ENCODE peak calls at places on chromosomes 1 and 21, in four cellular contexts. H is IMR-90, I is PC-3, Z is PC-9. Y is an unnamed sample.

GRCh38 chr1:66476774-66477173 is 57.2 kb upstream of the SGIP1 start:
- DNase-seq in H (peak; percentile 46), I (peak; percentile 40), Z (no peak), Y (no peak)

GRCh38 chr1:231959225-231959884 is 332.8 kb downstream of the DISC1 start:
- DNase-seq in H (no peak), I (no peak), Z (no peak), Y (no peak)

GRCh38 chr1:8077120-8077573 is 51.0 kb upstream of the ERRFI1 start:
- DNase-seq in H (peak; percentile 97), I (peak; percentile 89), Z (peak; percentile 92), Y (peak; percentile 52)

GRCh38 chr1:169107673-169108160 is 1.2 kb downstream of the ATP1B1 start:
- DNase-seq in H (peak; percentile 62), I (peak; percentile 57), Z (peak; percentile 50), Y (peak; percentile 70)

GRCh38 chr1:31505884-31506497 is 70.3 kb upstream of the TINAGL1 start:
- DNase-seq in H (peak; percentile 84), I (peak; percentile 44), Z (no peak), Y (no peak)

GRCh38 chr21:42733037-42733632 is 79.7 kb downstream of the PDE9A start:
- DNase-seq in H (no peak), I (no peak), Z (no peak), Y (no peak)

GRCh38 chr1:206706298-206706791 is 21.6 kb downstream of the MAPKAPK2 start:
- DNase-seq in H (peak; percentile 92), I (no peak), Z (no peak), Y (no peak)

GRCh38 chr1:2348346-2349275 is 42.7 kb downstream of the MORN1 start:
- DNase-seq in H (no peak), I (no peak), Z (no peak), Y (no peak)

GRCh38 chr1:100989306-100990077 is 36.1 kb downstream of the DPH5 start:
- DNase-seq in H (peak; percentile 94), I (peak; percentile 54), Z (no peak), Y (no peak)

GRCh38 chr1:85296980-85297379 is 20.5 kb upstream of the BCL10 start:
- DNase-seq in H (peak; percentile 67), I (no peak), Z (peak; percentile 31), Y (no peak)
- H3K4me3 ChIP-seq in H (no peak overlapping the region), I (peak overlapping the region; percentile 3), Z (no peak overlapping the region), Y (no peak overlapping the region)

DNA sequence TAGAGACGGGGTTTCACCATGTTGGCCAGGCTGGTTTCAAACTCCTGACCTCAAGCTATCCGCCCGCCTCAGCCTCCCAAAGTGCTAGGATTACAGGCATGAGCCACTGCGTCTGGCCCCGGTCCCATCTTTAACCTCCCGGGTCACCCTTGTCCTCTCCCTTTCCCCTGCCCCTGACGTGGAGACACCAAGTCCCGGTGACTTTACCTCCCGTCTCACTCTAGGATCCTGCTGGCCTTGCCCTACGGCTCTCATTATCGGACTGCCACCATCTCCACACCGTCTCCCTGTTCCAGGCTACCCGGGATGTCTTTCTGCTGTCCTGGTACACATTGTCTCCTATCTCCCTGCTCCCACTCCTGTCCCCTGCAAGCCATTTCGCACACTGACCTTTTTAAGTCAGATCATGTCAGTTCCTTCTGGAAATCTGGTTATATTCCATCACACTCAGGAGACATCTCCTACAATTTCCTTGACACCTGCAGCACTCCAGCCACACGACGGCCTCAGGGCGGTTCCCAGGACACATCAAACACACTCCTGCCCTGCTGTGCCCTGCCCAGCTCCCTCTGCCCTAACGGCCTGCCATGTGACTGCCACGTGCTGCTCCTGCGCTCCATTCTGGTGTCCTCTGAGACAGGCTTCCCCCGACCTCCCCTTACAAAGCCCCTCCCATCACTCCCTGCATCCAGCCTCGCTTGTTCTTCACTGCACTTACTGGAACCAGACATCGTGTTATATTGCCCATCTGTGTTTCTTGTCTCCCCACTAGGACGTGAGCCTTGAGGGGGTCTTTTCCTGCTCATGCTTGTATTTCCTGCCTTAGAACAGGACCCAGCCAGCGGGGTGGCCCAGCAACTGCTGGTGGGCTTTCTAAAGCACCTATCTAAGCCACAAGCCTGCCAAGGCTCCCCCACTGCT is 32.7 kb downstream of the TTC39A start:
- DNase-seq in H (no peak), I (no peak), Z (no peak), Y (no peak)
- H3K27ac ChIP-seq in H (no peak overlapping the region), I (no peak overlapping the region), Z (no peak overlapping the region), Y (no peak overlapping the region)

GRCh38 chr1:21255943-21256320 is 34.3 kb downstream of the ECE1 start:
- DNase-seq in H (no peak), I (no peak), Z (no peak), Y (no peak)
- TF ChIP-seq CTCF in H (no peak), I (no peak), Z (no peak), Y (no peak)

GRCh38 chr1:109546311-109547109 is 1.9 kb upstream of the GNAI3 start:
- DNase-seq in H (peak; percentile 86), I (peak; percentile 95), Z (peak; percentile 81), Y (peak; percentile 77)
- H3K4me3 ChIP-seq in H (peak overlapping the region; percentile 12), I (peak overlapping the region; percentile 93), Z (peak overlapping the region; percentile 93), Y (peak overlapping the region; percentile 98)

GRCh38 chr1:20496241-20496661 is 10.2 kb upstream of the CAMK2N1 start:
- DNase-seq in H (peak; percentile 82), I (peak; percentile 98), Z (peak; percentile 96), Y (no peak)

GRCh38 chr1:20495661-20496060 is 9.7 kb upstream of the CAMK2N1 start:
- DNase-seq in H (no peak), I (no peak), Z (no peak), Y (no peak)

GRCh38 chr1:20493839-20494608 is 8.0 kb upstream of the CAMK2N1 start:
- DNase-seq in H (peak; percentile 88), I (peak; percentile 97), Z (peak; percentile 80), Y (peak; percentile 77)

GRCh38 chr1:20492751-20493150 is 6.7 kb upstream of the CAMK2N1 start:
- DNase-seq in H (no peak), I (no peak), Z (no peak), Y (no peak)

GRCh38 chr1:20494609-20495311 is 8.8 kb upstream of the CAMK2N1 start:
- DNase-seq in H (peak; percentile 95), I (peak; percentile 87), Z (peak; percentile 78), Y (no peak)
- H3K27ac ChIP-seq in H (peak overlapping the region; percentile 38), I (peak overlapping the region; percentile 98), Z (peak overlapping the region; percentile 97), Y (no peak overlapping the region)

GRCh38 chr1:183278736-183279591 is 92.9 kb downstream of the LAMC2 start:
- DNase-seq in H (peak; percentile 68), I (peak; percentile 78), Z (peak; percentile 88), Y (no peak)

GRCh38 chr1:183279835-183280234 is 93.8 kb downstream of the LAMC2 start:
- DNase-seq in H (peak; percentile 88), I (peak; percentile 67), Z (peak; percentile 82), Y (peak; percentile 20)

GRCh38 chr1:183282101-183282855 is 96.2 kb downstream of the LAMC2 start:
- DNase-seq in H (no peak), I (no peak), Z (no peak), Y (no peak)

GRCh38 chr1:183281553-183282091 is 95.6 kb downstream of the LAMC2 start:
- DNase-seq in H (peak; percentile 93), I (peak; percentile 90), Z (peak; percentile 77), Y (peak; percentile 89)

GRCh38 chr1:183281039-183281438 is 95.0 kb downstream of the LAMC2 start:
- DNase-seq in H (peak; percentile 49), I (peak; percentile 52), Z (no peak), Y (peak; percentile 77)
- TF ChIP-seq CTCF in H (no peak), I (no peak), Z (no peak), Y (no peak)

GRCh38 chr1:39722495-39722894 is 16.2 kb upstream of the PPIE start:
- DNase-seq in H (peak; percentile 46), I (peak; percentile 84), Z (peak; percentile 46), Y (no peak)

GRCh38 chr1:39721664-39722063 is 17.0 kb upstream of the PPIE start:
- DNase-seq in H (no peak), I (no peak), Z (no peak), Y (no peak)

GRCh38 chr1:39713557-39713956 is 22.3 kb upstream of the HPCAL4 start:
- DNase-seq in H (no peak), I (no peak), Z (no peak), Y (no peak)

GRCh38 chr1:39720094-39720999 is 18.3 kb upstream of the PPIE start:
- DNase-seq in H (peak; percentile 66), I (peak; percentile 83), Z (peak; percentile 61), Y (peak; percentile 46)

DNA sequence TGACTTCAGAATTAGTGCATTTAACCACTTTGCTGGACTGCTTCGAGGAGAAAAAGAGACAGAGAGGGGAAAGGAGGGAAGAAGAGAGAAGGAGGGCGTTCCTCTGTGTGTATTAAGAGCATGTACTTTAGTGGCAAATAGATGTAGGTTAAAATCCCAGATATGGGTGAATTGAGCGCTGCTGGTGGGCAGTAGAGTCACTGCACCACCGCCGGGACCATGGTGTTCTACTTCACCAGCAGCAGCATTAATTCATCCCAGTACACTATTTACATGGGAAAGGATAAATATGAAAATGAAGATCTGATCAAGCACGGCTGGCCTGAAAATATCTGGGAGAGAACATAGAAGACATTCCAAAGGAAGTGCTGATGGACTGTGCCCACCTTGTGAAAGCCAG is 20.9 kb upstream of the PPIE start:
- DNase-seq in H (no peak), I (no peak), Z (no peak), Y (no peak)
- H3K4me3 ChIP-seq in H (no peak overlapping the region), I (no peak overlapping the region), Z (no peak overlapping the region), Y (no peak overlapping the region)

GRCh38 chr1:12588695-12589094 is 29.3 kb downstream of the DHRS3 start:
- DNase-seq in H (no peak), I (no peak), Z (no peak), Y (no peak)

GRCh38 chr1:12586171-12586942 is 31.7 kb downstream of the DHRS3 start:
- DNase-seq in H (no peak), I (no peak), Z (no peak), Y (no peak)

GRCh38 chr1:12585536-12585935 is 32.5 kb downstream of the DHRS3 start:
- DNase-seq in H (no peak), I (no peak), Z (no peak), Y (no peak)

GRCh38 chr1:12584900-12585525 is 33.0 kb downstream of the DHRS3 start:
- DNase-seq in H (no peak), I (no peak), Z (no peak), Y (no peak)

DNA sequence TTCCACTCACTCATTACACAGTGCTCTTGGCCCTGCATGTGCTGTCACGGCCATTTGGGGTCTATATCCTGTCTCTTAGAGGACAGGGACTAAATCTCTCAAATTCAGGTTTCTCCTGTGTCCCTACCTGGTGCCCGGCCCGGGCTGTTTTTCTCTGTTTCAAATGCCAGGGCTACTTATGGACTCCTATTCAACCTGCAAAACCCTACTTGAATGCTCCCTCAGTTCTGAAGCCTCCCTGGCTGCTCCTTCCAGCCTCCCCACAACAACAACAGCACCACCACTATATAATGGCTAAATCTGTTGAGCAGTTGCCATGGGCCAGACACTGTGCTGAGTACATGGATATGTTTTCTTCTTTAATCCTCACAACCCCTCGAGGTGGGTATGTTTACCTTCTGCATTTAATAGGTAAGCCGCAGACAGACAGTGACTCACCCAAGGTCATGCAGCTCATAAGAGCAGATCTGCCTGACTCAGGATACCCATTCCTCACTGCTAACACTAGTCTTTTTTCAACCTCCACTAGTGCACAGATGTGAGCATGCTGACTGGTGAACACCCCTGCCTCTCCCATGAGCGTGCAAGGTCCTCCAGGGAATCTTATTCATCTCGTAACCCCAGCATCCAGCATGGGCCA is 29.9 kb downstream of the DHRS3 start:
- DNase-seq in H (peak; percentile 58), I (peak; percentile 91), Z (peak; percentile 63), Y (no peak)
- H3K27ac ChIP-seq in H (no peak overlapping the region), I (peak overlapping the region; percentile 38), Z (peak overlapping the region; percentile 12), Y (peak overlapping the region; percentile 5)

GRCh38 chr1:81305997-81306452 is 494.7 kb upstream of the ADGRL2 start:
- DNase-seq in H (peak; percentile 54), I (peak; percentile 38), Z (no peak), Y (no peak)
- TF ChIP-seq CTCF in H (peak; percentile 34), I (peak; percentile 48), Z (no peak), Y (no peak)

GRCh38 chr1:19798486-19799232 is 1.1 kb downstream of the TMCO4 start:
- DNase-seq in H (no peak), I (no peak), Z (no peak), Y (no peak)
- H3K4me3 ChIP-seq in H (peak overlapping the region; percentile 60), I (peak overlapping the region; percentile 75), Z (peak overlapping the region; percentile 74), Y (peak overlapping the region; percentile 83)